ENCODE peak calls at places on chromosome 21, in four cellular contexts. D is heart right ventricle, J is bronchial epithelial cell, Z is adrenal gland. E is an unnamed sample.

GRCh38 chr21:42366292-42367010 is at the start of gene TFF1:
- DNase-seq in D (no peak), J (peak; percentile 45), Z (peak; percentile 78), E (no peak)

GRCh38 chr21:42413500-42413899 is 9.8 kb downstream of the UBASH3A start:
- DNase-seq in D (no peak), J (no peak), Z (no peak), E (no peak)

GRCh38 chr21:38659936-38660332 is 145.8 kb upstream of the ETS2 start:
- DNase-seq in D (no peak), J (no peak), Z (no peak), E (no peak)

GRCh38 chr21:33969600-33969999 is 54.0 kb upstream of the ATP5PO start:
- DNase-seq in D (no peak), J (no peak), Z (no peak), E (no peak)

GRCh38 chr21:37383784-37384311 is 17.3 kb downstream of the DYRK1A start:
- DNase-seq in D (no peak), J (no peak), Z (no peak), E (no peak)

GRCh38 chr21:22374218-22374969 is 1376.2 kb downstream of the NCAM2 start:
- DNase-seq in D (no peak), J (no peak), Z (no peak), E (no peak)

GRCh38 chr21:18373631-18374030 is 30.0 kb downstream of the TMPRSS15 start:
- DNase-seq in D (no peak), J (no peak), Z (no peak), E (no peak)

GRCh38 chr21:37257967-37258877 is 8.9 kb downstream of the VPS26C start:
- DNase-seq in D (peak; percentile 55), J (peak; percentile 72), Z (peak; percentile 68), E (peak; percentile 50)

GRCh38 chr21:20311388-20311787 is 686.8 kb upstream of the NCAM2 start:
- DNase-seq in D (no peak), J (no peak), Z (no peak), E (no peak)

GRCh38 chr21:15976807-15977206 is 247.0 kb downstream of the USP25 start:
- DNase-seq in D (no peak), J (no peak), Z (no peak), E (no peak)

GRCh38 chr21:35336534-35336933 is 287.4 kb upstream of the RUNX1 start:
- DNase-seq in D (no peak), J (no peak), Z (no peak), E (no peak)

GRCh38 chr21:39537571-39537970 is 75.2 kb upstream of the B3GALT5 start:
- DNase-seq in D (no peak), J (no peak), Z (no peak), E (no peak)

GRCh38 chr21:42040411-42041180 is 30.4 kb upstream of the ZBTB21 start:
- DNase-seq in D (peak; percentile 40), J (peak; percentile 98), Z (no peak), E (no peak)

GRCh38 chr21:42566524-42567180 is 53.0 kb downstream of the SLC37A1 start:
- DNase-seq in D (no peak), J (no peak), Z (peak; percentile 6), E (peak; percentile 16)

GRCh38 chr21:42413093-42413492 is 9.4 kb downstream of the UBASH3A start:
- DNase-seq in D (no peak), J (no peak), Z (no peak), E (no peak)

GRCh38 chr21:38993561-38993960 is 187.8 kb downstream of the ETS2 start:
- DNase-seq in D (peak; percentile 77), J (peak; percentile 99), Z (peak; percentile 76), E (no peak)

GRCh38 chr21:36699026-36699545 is at the start of gene SIM2:
- DNase-seq in D (no peak), J (peak; percentile 13), Z (no peak), E (no peak)

GRCh38 chr21:36945496-36946138 is 20.9 kb downstream of the HLCS start:
- DNase-seq in D (no peak), J (no peak), Z (no peak), E (no peak)

GRCh38 chr21:23968722-23969647 is 1638.3 kb downstream of the MRPL39 start:
- DNase-seq in D (no peak), J (no peak), Z (peak; percentile 34), E (no peak)

GRCh38 chr21:37370152-37371040 is 3.8 kb downstream of the DYRK1A start:
- DNase-seq in D (no peak), J (peak; percentile 89), Z (no peak), E (no peak)

GRCh38 chr21:17506936-17507335 is 5.9 kb upstream of the CXADR start:
- DNase-seq in D (no peak), J (no peak), Z (no peak), E (no peak)

GRCh38 chr21:35796834-35797233 is 263.5 kb downstream of the SETD4 start:
- DNase-seq in D (no peak), J (no peak), Z (no peak), E (no peak)

GRCh38 chr21:17780539-17780938 is 38.6 kb downstream of the C21orf91 start:
- DNase-seq in D (no peak), J (peak; percentile 67), Z (no peak), E (no peak)

GRCh38 chr21:34199121-34199910 is 125.9 kb downstream of the MRPS6 start:
- DNase-seq in D (no peak), J (no peak), Z (no peak), E (no peak)

GRCh38 chr21:23543334-23543733 is 2063.9 kb downstream of the MRPL39 start:
- DNase-seq in D (peak; percentile 46), J (no peak), Z (peak; percentile 85), E (no peak)

GRCh38 chr21:24369751-24370150 is 1237.5 kb downstream of the MRPL39 start:
- DNase-seq in D (no peak), J (no peak), Z (no peak), E (no peak)

GRCh38 chr21:15065381-15066230 is 806 bp upstream of the NRIP1 start:
- DNase-seq in D (peak; percentile 86), J (peak; percentile 66), Z (peak; percentile 93), E (peak; percentile 65)

GRCh38 chr21:38804617-38805281 is 980 bp upstream of the ETS2 start:
- DNase-seq in D (peak; percentile 78), J (peak; percentile 97), Z (peak; percentile 74), E (peak; percentile 37)

DNA sequence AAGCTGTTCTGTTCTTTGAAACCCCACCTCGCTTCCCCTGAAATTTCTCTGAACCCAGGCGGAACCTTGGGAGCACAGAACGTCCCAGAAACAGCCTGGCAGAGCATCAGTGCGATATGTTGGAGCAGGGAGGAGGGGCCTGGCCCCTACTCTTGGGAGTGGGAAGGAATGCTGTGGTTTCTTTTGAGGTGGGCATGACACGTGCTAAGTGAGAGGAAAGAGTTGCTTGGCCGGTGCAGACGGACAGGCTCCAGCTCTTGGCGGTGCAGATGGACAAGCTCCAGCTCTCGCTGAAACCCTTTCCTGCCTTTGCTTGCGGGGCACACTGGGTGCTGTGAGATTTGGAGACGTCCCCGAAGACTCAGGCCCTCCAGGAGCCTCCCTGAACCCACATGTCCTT is 15.9 kb downstream of the PDXK start:
- DNase-seq in D (no peak), J (no peak), Z (no peak), E (no peak)
- H3K4me3 ChIP-seq in D (no peak overlapping the region), J (no peak overlapping the region), Z (no peak overlapping the region), E (no peak overlapping the region)

DNA sequence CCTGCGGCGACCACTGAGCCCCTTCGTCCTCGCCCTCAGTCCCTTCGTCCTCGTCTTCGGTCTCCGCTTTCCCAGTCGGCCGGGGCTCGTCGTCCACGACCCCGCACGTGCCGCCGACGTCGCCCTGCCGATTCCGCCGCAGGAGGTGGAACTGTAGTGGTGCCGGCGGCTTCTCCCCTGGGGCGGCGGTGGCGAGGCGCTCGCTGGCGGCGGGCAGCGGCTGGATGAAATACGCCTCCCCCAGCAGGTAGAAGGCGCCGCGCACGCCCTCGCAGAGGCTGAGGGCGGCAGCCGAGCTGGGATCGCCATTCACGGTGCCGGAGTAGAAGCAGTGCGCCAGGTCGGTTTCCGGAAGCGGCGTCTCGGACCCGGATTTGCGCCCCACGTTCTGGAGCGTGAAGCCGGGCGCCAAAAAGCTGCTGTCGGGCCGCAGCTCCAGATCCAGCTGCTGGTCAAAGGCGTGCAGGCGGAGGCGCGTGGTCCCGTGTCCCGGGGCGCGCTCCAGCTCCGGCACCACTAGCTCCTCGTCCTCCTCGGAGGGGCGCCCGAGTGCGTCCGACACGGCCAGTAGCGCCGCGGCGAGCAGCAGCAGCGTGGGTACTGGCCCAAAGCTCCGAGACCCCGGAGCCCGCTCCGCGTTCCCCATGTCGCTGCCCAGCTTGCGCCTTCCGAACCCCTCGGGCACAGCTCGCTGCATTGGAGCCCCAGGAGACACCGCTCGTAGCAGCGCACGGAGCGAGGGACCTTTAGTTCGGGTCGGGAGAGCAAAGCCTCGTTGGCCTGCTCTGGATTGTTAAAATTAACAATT is 747 bp downstream of the ADAMTS1 start:
- DNase-seq in D (peak; percentile 68), J (no peak), Z (peak; percentile 27), E (peak; percentile 59)
- TF ChIP-seq CTCF in D (peak; percentile 24), J (peak; percentile 8), Z (no peak), E (no peak)

DNA sequence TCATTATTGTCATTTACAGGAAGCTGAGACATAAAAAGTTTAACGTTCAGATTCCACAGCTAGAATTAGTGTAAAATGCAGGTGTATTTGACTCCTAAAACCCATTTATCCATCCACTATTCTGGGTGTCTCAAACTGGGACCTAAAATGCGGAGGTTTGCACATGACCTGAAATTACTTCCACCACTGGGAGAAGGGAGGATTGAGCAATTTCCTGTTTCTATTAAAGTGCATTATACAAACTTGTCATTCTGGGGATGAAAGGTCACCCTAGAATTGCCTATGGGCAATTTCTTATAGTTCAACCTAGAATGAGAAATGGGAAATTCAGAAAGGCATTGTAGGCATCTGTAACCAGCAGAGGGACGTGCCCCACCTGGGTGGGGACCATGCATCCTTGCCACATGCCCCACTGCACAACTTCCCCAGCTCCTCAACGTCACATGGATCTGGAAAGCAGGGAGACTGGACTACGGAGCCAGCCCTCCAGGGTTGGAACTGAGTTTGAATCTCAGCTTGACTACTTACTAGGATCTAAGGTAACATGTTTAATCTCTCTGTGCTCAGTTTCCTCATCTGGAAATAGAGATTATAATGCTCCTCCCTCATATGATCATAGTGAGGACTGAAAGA is 47.0 kb downstream of the MRPL39 start:
- DNase-seq in D (no peak), J (no peak), Z (no peak), E (no peak)
- H3K4me3 ChIP-seq in D (no peak overlapping the region), J (no peak overlapping the region), Z (no peak overlapping the region), E (no peak overlapping the region)

DNA sequence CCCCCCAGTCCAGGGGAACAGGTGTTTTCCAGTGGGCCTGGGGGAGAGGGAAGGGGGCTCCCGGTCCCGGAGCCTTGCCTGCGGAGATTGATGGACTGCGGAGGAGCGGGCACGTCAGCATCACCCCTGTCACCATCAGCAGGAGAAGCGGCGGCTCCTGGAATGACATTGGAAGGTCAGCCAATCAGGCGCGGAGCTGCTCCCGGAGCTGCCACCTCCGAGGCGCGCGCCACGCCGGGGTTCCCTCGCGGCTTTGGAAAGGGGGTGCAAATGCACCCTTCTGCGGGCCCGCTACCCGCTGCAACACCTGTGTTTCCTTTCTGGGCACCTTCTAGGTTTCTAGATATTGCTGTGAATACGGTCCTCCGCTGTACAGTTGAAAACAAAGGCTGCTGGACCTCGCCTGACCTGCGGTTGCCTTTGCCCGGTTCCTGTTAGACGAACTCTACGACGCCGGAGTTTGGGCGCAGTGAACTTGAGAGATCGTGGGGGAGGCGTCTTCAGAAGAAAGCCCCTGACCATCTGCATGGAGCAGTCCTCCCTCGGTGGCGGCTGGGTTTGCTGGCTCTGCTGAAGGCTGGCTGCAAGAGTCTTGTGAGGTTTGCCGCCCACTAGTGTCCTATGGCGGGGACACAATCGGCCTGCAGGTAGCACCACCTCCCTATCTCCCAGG is 5.3 kb downstream of the DSCAM start:
- DNase-seq in D (peak; percentile 47), J (peak; percentile 54), Z (peak; percentile 35), E (peak; percentile 69)
- TF ChIP-seq CTCF in D (peak; percentile 47), J (peak; percentile 83), Z (no peak), E (peak; percentile 53)

E was measured in dorsolateral prefrontal cortex.